ENCODE peak calls at places on chromosomes 12 and 14, in eight cellular contexts. W, X, M, Q, T, E, A and Y are unnamed samples.

GRCh38 chr12:13095266-13095995 is 8.0 kb downstream of the GSG1 start:
- DNase-seq in W (no peak), X (no peak), M (no peak), Q (no peak), T (no peak), E (no peak), A (no peak), Y (no peak)

GRCh38 chr12:77213316-77213715 is 147.9 kb upstream of the E2F7 start:
- DNase-seq in W (peak), X (no peak), M (no peak), Q (no peak), T (no peak), E (no peak), A (no peak), Y (no peak)

GRCh38 chr12:115623764-115624334 is 653.6 kb downstream of the MED13L start:
- DNase-seq in W (no peak), X (no peak), M (no peak), Q (no peak), T (no peak), E (no peak), A (no peak), Y (peak)

GRCh38 chr14:31884776-31885379 is 192.2 kb upstream of the ARHGAP5 start:
- DNase-seq in W (no peak), X (peak), M (no peak), Q (peak), T (no peak), E (no peak), A (no peak), Y (no peak)

GRCh38 chr14:61585598-61586538 is 109.4 kb upstream of the HIF1A start:
- DNase-seq in W (no peak), X (peak), M (no peak), Q (peak), T (no peak), E (no peak), A (no peak), Y (no peak)

GRCh38 chr12:30975581-30975980 is 49.0 kb downstream of the TSPAN11 start:
- DNase-seq in W (no peak), X (no peak), M (no peak), Q (no peak), T (no peak), E (no peak), A (no peak), Y (no peak)

GRCh38 chr12:47881826-47882427 is 22.9 kb downstream of the VDR start:
- DNase-seq in W (no peak), X (peak), M (no peak), Q (peak), T (no peak), E (no peak), A (no peak), Y (no peak)

GRCh38 chr12:74598819-74599218 is 61.2 kb downstream of the ATXN7L3B start:
- DNase-seq in W (no peak), X (no peak), M (no peak), Q (peak), T (no peak), E (no peak), A (no peak), Y (no peak)

GRCh38 chr14:103628221-103628683 is 759 bp upstream of the KLC1 start:
- DNase-seq in W (peak), X (peak), M (no peak), Q (peak), T (peak), E (no peak), A (peak), Y (peak)

GRCh38 chr12:105766029-105766428 is 372.7 kb downstream of the NUAK1 start:
- DNase-seq in W (no peak), X (no peak), M (no peak), Q (no peak), T (no peak), E (no peak), A (no peak), Y (no peak)

GRCh38 chr12:109549613-109550309 is 23.5 kb downstream of the MMAB start:
- DNase-seq in W (no peak), X (no peak), M (no peak), Q (no peak), T (no peak), E (no peak), A (no peak), Y (peak)

GRCh38 chr14:99541677-99542470 is 60.7 kb downstream of the CCNK start:
- DNase-seq in W (no peak), X (no peak), M (no peak), Q (no peak), T (no peak), E (no peak), A (no peak), Y (no peak)

GRCh38 chr12:27260746-27261145 is 16.7 kb downstream of the STK38L start:
- DNase-seq in W (no peak), X (peak), M (no peak), Q (peak), T (no peak), E (no peak), A (no peak), Y (no peak)

GRCh38 chr12:68119724-68120211 is 39.8 kb downstream of the IFNG start:
- DNase-seq in W (no peak), X (no peak), M (peak), Q (peak), T (no peak), E (no peak), A (peak), Y (no peak)

GRCh38 chr12:16165506-16165905 is 112.0 kb downstream of the SLC15A5 start:
- DNase-seq in W (peak), X (peak), M (no peak), Q (peak), T (no peak), E (no peak), A (no peak), Y (peak)

GRCh38 chr12:54418441-54419087 is 502 bp downstream of the ITGA5 start:
- DNase-seq in W (no peak), X (peak), M (no peak), Q (no peak), T (peak), E (no peak), A (no peak), Y (no peak)